ENCODE peak calls at places on chromosomes 1 and 21, in ten cellular contexts. One of them, this sample, is unnamed. For H3K4me1, the result is how much of the 10 kb centered on the place peaks cover.

GRCh38 chr1:183186820-183187219 is 756 bp downstream of the LAMC2 start:
- DNase-seq in OCI-LY7: no peak
- DNase-seq in thyroid gland: no peak
- DNase-seq in heart right ventricle: no peak
- DNase-seq in MM.1S: no peak
- DNase-seq in mucosa of descending colon: no peak
- DNase-seq in left ventricle myocardium inferior: no peak
- DNase-seq in esophagus muscularis mucosa: no peak
- DNase-seq in CD8-positive, alpha-beta T cell: no peak
- DNase-seq in body of pancreas: no peak
- DNase-seq in this sample: no peak

GRCh38 chr1:10975567-10976326 is 36.7 kb upstream of the TARDBP start:
- DNase-seq in mucosa of descending colon: peak
- DNase-seq in heart right ventricle: no peak
- DNase-seq in MM.1S: no peak
- DNase-seq in esophagus muscularis mucosa: no peak
- DNase-seq in OCI-LY7: no peak
- DNase-seq in body of pancreas: peak
- DNase-seq in thyroid gland: no peak
- DNase-seq in CD8-positive, alpha-beta T cell: no peak
- DNase-seq in left ventricle myocardium inferior: no peak
- DNase-seq in this sample: peak

GRCh38 chr1:183467687-183468086 is 4.6 kb upstream of the SMG7 start:
- DNase-seq in thyroid gland: no peak
- DNase-seq in MM.1S: no peak
- DNase-seq in left ventricle myocardium inferior: no peak
- DNase-seq in mucosa of descending colon: no peak
- DNase-seq in CD8-positive, alpha-beta T cell: no peak
- DNase-seq in esophagus muscularis mucosa: no peak
- DNase-seq in heart right ventricle: no peak
- DNase-seq in OCI-LY7: no peak
- DNase-seq in body of pancreas: no peak
- DNase-seq in this sample: no peak

GRCh38 chr1:1440262-1440772 is 4.8 kb downstream of the VWA1 start:
- DNase-seq in esophagus muscularis mucosa: no peak
- DNase-seq in left ventricle myocardium inferior: no peak
- DNase-seq in CD8-positive, alpha-beta T cell: no peak
- DNase-seq in heart right ventricle: no peak
- DNase-seq in OCI-LY7: no peak
- DNase-seq in body of pancreas: no peak
- DNase-seq in mucosa of descending colon: no peak
- DNase-seq in MM.1S: no peak
- DNase-seq in thyroid gland: no peak
- DNase-seq in this sample: peak

GRCh38 chr21:35324372-35325220 is 275.5 kb upstream of the RUNX1 start:
- DNase-seq in thyroid gland: no peak
- DNase-seq in mucosa of descending colon: no peak
- DNase-seq in left ventricle myocardium inferior: no peak
- DNase-seq in heart right ventricle: no peak
- DNase-seq in OCI-LY7: no peak
- DNase-seq in body of pancreas: peak
- DNase-seq in CD8-positive, alpha-beta T cell: no peak
- DNase-seq in esophagus muscularis mucosa: peak
- DNase-seq in MM.1S: no peak
- DNase-seq in this sample: no peak

GRCh38 chr1:84253891-84254290 is 47.6 kb upstream of the SAMD13 start:
- DNase-seq in MM.1S: no peak
- DNase-seq in mucosa of descending colon: peak
- DNase-seq in esophagus muscularis mucosa: no peak
- DNase-seq in left ventricle myocardium inferior: peak
- DNase-seq in body of pancreas: peak
- DNase-seq in CD8-positive, alpha-beta T cell: no peak
- DNase-seq in thyroid gland: peak
- DNase-seq in heart right ventricle: peak
- DNase-seq in OCI-LY7: no peak
- DNase-seq in this sample: no peak

GRCh38 chr1:53473463-53473862 is 14.3 kb downstream of the DMRTB1 start:
- DNase-seq in CD8-positive, alpha-beta T cell: no peak
- DNase-seq in mucosa of descending colon: no peak
- DNase-seq in esophagus muscularis mucosa: no peak
- DNase-seq in heart right ventricle: no peak
- DNase-seq in MM.1S: peak
- DNase-seq in OCI-LY7: no peak
- DNase-seq in thyroid gland: no peak
- DNase-seq in body of pancreas: no peak
- DNase-seq in left ventricle myocardium inferior: no peak
- DNase-seq in this sample: no peak

GRCh38 chr1:30100186-30100862 is 623.1 kb downstream of the MATN1 start:
- DNase-seq in mucosa of descending colon: no peak
- DNase-seq in CD8-positive, alpha-beta T cell: no peak
- DNase-seq in MM.1S: no peak
- DNase-seq in OCI-LY7: no peak
- DNase-seq in body of pancreas: no peak
- DNase-seq in esophagus muscularis mucosa: no peak
- DNase-seq in left ventricle myocardium inferior: no peak
- DNase-seq in thyroid gland: no peak
- DNase-seq in heart right ventricle: no peak
- DNase-seq in this sample: no peak

GRCh38 chr1:84428220-84428619 is 29.9 kb downstream of the DNASE2B start:
- DNase-seq in MM.1S: no peak
- DNase-seq in thyroid gland: no peak
- DNase-seq in mucosa of descending colon: no peak
- DNase-seq in heart right ventricle: no peak
- DNase-seq in esophagus muscularis mucosa: no peak
- DNase-seq in OCI-LY7: no peak
- DNase-seq in CD8-positive, alpha-beta T cell: no peak
- DNase-seq in body of pancreas: no peak
- DNase-seq in left ventricle myocardium inferior: no peak
- DNase-seq in this sample: no peak

GRCh38 chr1:181135462-181135781 is 46.9 kb downstream of the IER5 start:
- DNase-seq in CD8-positive, alpha-beta T cell: no peak
- DNase-seq in mucosa of descending colon: no peak
- DNase-seq in body of pancreas: no peak
- DNase-seq in left ventricle myocardium inferior: no peak
- DNase-seq in thyroid gland: no peak
- DNase-seq in OCI-LY7: peak
- DNase-seq in MM.1S: peak
- DNase-seq in esophagus muscularis mucosa: no peak
- DNase-seq in heart right ventricle: peak
- DNase-seq in this sample: no peak
- TF ChIP-seq CTCF in CD8-positive, alpha-beta T cell: peak
- TF ChIP-seq CTCF in mucosa of descending colon: no peak
- TF ChIP-seq CTCF in body of pancreas: no peak
- TF ChIP-seq CTCF in left ventricle myocardium inferior: peak
- TF ChIP-seq CTCF in thyroid gland: no peak
- TF ChIP-seq CTCF in OCI-LY7: peak
- TF ChIP-seq CTCF in MM.1S: peak
- TF ChIP-seq CTCF in esophagus muscularis mucosa: no peak
- TF ChIP-seq CTCF in heart right ventricle: peak
- TF ChIP-seq CTCF in this sample: no peak

GRCh38 chr1:13761883-13762282 is 61.9 kb downstream of the PRDM2 start:
- DNase-seq in left ventricle myocardium inferior: no peak
- DNase-seq in body of pancreas: no peak
- DNase-seq in esophagus muscularis mucosa: peak
- DNase-seq in CD8-positive, alpha-beta T cell: no peak
- DNase-seq in heart right ventricle: no peak
- DNase-seq in OCI-LY7: no peak
- DNase-seq in mucosa of descending colon: no peak
- DNase-seq in thyroid gland: no peak
- DNase-seq in MM.1S: no peak
- DNase-seq in this sample: no peak

GRCh38 chr1:13760921-13761320 is 60.9 kb downstream of the PRDM2 start:
- DNase-seq in left ventricle myocardium inferior: no peak
- DNase-seq in body of pancreas: no peak
- DNase-seq in heart right ventricle: no peak
- DNase-seq in CD8-positive, alpha-beta T cell: no peak
- DNase-seq in thyroid gland: peak
- DNase-seq in mucosa of descending colon: no peak
- DNase-seq in esophagus muscularis mucosa: peak
- DNase-seq in OCI-LY7: no peak
- DNase-seq in MM.1S: no peak
- DNase-seq in this sample: no peak

GRCh38 chr1:13762642-13763041 is 62.7 kb downstream of the PRDM2 start:
- DNase-seq in esophagus muscularis mucosa: no peak
- DNase-seq in body of pancreas: no peak
- DNase-seq in left ventricle myocardium inferior: no peak
- DNase-seq in CD8-positive, alpha-beta T cell: no peak
- DNase-seq in OCI-LY7: peak
- DNase-seq in MM.1S: no peak
- DNase-seq in mucosa of descending colon: no peak
- DNase-seq in heart right ventricle: no peak
- DNase-seq in thyroid gland: no peak
- DNase-seq in this sample: no peak

GRCh38 chr1:13759072-13759471 is 59.1 kb downstream of the PRDM2 start:
- DNase-seq in body of pancreas: peak
- DNase-seq in CD8-positive, alpha-beta T cell: no peak
- DNase-seq in OCI-LY7: no peak
- DNase-seq in MM.1S: no peak
- DNase-seq in mucosa of descending colon: no peak
- DNase-seq in heart right ventricle: no peak
- DNase-seq in esophagus muscularis mucosa: peak
- DNase-seq in left ventricle myocardium inferior: no peak
- DNase-seq in thyroid gland: peak
- DNase-seq in this sample: no peak

GRCh38 chr1:13760340-13760739 is 60.4 kb downstream of the PRDM2 start:
- DNase-seq in body of pancreas: no peak
- DNase-seq in thyroid gland: no peak
- DNase-seq in esophagus muscularis mucosa: peak
- DNase-seq in left ventricle myocardium inferior: no peak
- DNase-seq in OCI-LY7: no peak
- DNase-seq in CD8-positive, alpha-beta T cell: no peak
- DNase-seq in MM.1S: no peak
- DNase-seq in heart right ventricle: no peak
- DNase-seq in mucosa of descending colon: no peak
- DNase-seq in this sample: no peak
- H3K4me3 ChIP-seq in body of pancreas: no peak
- H3K4me3 ChIP-seq in thyroid gland: no peak
- H3K4me3 ChIP-seq in esophagus muscularis mucosa: no peak
- H3K4me3 ChIP-seq in left ventricle myocardium inferior: no peak
- H3K4me3 ChIP-seq in OCI-LY7: no peak
- H3K4me3 ChIP-seq in CD8-positive, alpha-beta T cell: no peak
- H3K4me3 ChIP-seq in MM.1S: no peak
- H3K4me3 ChIP-seq in heart right ventricle: no peak
- H3K4me3 ChIP-seq in mucosa of descending colon: no peak
- H3K4me3 ChIP-seq in this sample: no peak

DNA sequence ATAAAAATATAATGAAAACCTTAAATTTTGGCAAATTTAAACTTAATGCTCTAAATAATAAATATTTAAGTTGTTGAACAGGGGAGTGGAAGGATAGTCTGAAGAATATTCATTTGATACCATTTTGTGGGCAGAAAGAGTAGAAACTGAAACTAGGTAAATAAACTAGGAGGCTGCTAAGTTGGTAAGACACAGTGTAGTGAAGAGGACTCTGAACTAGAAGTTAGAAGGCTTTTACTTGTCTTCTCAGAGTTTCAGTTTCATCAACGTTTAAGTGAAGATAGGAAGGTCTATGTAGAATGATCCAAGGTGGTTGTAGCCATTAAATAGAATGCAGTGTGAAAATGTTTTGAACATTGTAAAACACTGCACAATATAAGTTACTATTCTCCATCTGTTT is 516.9 kb downstream of the AMY1C start:
- DNase-seq in left ventricle myocardium inferior: no peak
- DNase-seq in mucosa of descending colon: no peak
- DNase-seq in esophagus muscularis mucosa: no peak
- DNase-seq in CD8-positive, alpha-beta T cell: no peak
- DNase-seq in heart right ventricle: no peak
- DNase-seq in thyroid gland: no peak
- DNase-seq in MM.1S: peak
- DNase-seq in body of pancreas: no peak
- DNase-seq in OCI-LY7: no peak
- DNase-seq in this sample: no peak
- H3K4me1 ChIP-seq in left ventricle myocardium inferior: under half
- H3K4me1 ChIP-seq in mucosa of descending colon: under half
- H3K4me1 ChIP-seq in esophagus muscularis mucosa: under half
- H3K4me1 ChIP-seq in CD8-positive, alpha-beta T cell: under half
- H3K4me1 ChIP-seq in heart right ventricle: under half
- H3K4me1 ChIP-seq in thyroid gland: under half
- H3K4me1 ChIP-seq in MM.1S: under half
- H3K4me1 ChIP-seq in body of pancreas: under half
- H3K4me1 ChIP-seq in OCI-LY7: under half
- H3K4me1 ChIP-seq in this sample: under half

DNA sequence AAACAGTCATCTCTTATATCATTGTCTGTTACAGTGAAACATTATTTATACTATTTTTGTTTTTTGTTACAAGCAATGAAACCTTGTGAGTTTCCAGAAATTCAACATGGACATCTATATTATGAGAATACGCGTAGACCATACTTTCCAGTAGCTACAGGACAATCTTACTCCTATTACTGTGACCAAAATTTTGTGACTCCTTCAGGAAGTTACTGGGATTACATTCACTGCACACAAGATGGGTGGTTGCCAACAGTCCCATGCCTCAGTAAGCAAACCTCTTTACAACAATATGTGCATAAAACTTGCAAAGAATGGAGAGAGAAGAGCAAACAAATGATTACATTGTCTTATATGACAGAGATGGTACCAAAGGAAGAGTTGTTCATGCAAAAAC is 22.4 kb downstream of the CFHR4 start:
- DNase-seq in MM.1S: no peak
- DNase-seq in esophagus muscularis mucosa: no peak
- DNase-seq in OCI-LY7: no peak
- DNase-seq in mucosa of descending colon: no peak
- DNase-seq in left ventricle myocardium inferior: no peak
- DNase-seq in CD8-positive, alpha-beta T cell: no peak
- DNase-seq in body of pancreas: no peak
- DNase-seq in thyroid gland: no peak
- DNase-seq in heart right ventricle: no peak
- DNase-seq in this sample: no peak
- TF ChIP-seq CTCF in MM.1S: no peak
- TF ChIP-seq CTCF in esophagus muscularis mucosa: no peak
- TF ChIP-seq CTCF in OCI-LY7: no peak
- TF ChIP-seq CTCF in mucosa of descending colon: no peak
- TF ChIP-seq CTCF in left ventricle myocardium inferior: no peak
- TF ChIP-seq CTCF in CD8-positive, alpha-beta T cell: no peak
- TF ChIP-seq CTCF in body of pancreas: no peak
- TF ChIP-seq CTCF in thyroid gland: no peak
- TF ChIP-seq CTCF in heart right ventricle: no peak
- TF ChIP-seq CTCF in this sample: no peak

GRCh38 chr1:76075877-76076276 is 1.3 kb downstream of the ST6GALNAC3 start:
- DNase-seq in CD8-positive, alpha-beta T cell: no peak
- DNase-seq in body of pancreas: no peak
- DNase-seq in MM.1S: no peak
- DNase-seq in OCI-LY7: peak
- DNase-seq in esophagus muscularis mucosa: no peak
- DNase-seq in heart right ventricle: no peak
- DNase-seq in left ventricle myocardium inferior: no peak
- DNase-seq in thyroid gland: no peak
- DNase-seq in mucosa of descending colon: no peak
- DNase-seq in this sample: no peak
- H3K4me3 ChIP-seq in CD8-positive, alpha-beta T cell: no peak
- H3K4me3 ChIP-seq in body of pancreas: no peak
- H3K4me3 ChIP-seq in MM.1S: no peak
- H3K4me3 ChIP-seq in OCI-LY7: no peak
- H3K4me3 ChIP-seq in esophagus muscularis mucosa: peak
- H3K4me3 ChIP-seq in heart right ventricle: peak
- H3K4me3 ChIP-seq in left ventricle myocardium inferior: peak
- H3K4me3 ChIP-seq in thyroid gland: no peak
- H3K4me3 ChIP-seq in mucosa of descending colon: no peak
- H3K4me3 ChIP-seq in this sample: no peak

GRCh38 chr21:36695671-36696389 is 3.1 kb upstream of the SIM2 start:
- DNase-seq in CD8-positive, alpha-beta T cell: no peak
- DNase-seq in mucosa of descending colon: no peak
- DNase-seq in MM.1S: no peak
- DNase-seq in esophagus muscularis mucosa: no peak
- DNase-seq in thyroid gland: no peak
- DNase-seq in heart right ventricle: no peak
- DNase-seq in left ventricle myocardium inferior: no peak
- DNase-seq in body of pancreas: no peak
- DNase-seq in OCI-LY7: no peak
- DNase-seq in this sample: no peak
- H3K4me1 ChIP-seq in CD8-positive, alpha-beta T cell: under half
- H3K4me1 ChIP-seq in mucosa of descending colon: under half
- H3K4me1 ChIP-seq in MM.1S: under half
- H3K4me1 ChIP-seq in esophagus muscularis mucosa: half or more
- H3K4me1 ChIP-seq in thyroid gland: under half
- H3K4me1 ChIP-seq in heart right ventricle: under half
- H3K4me1 ChIP-seq in left ventricle myocardium inferior: half or more
- H3K4me1 ChIP-seq in body of pancreas: half or more
- H3K4me1 ChIP-seq in OCI-LY7: under half
- H3K4me1 ChIP-seq in this sample: under half